ENCODE peak calls at places on chromosomes 12 and 14, in four cellular contexts. One of them, this sample, is unnamed.

GRCh38 chr14:91330111-91330696 is 85.7 kb upstream of the GPR68 start:
- DNase-seq in mammary epithelial cell: no peak
- DNase-seq in hepatocyte: no peak
- DNase-seq in endothelial cell of umbilical vein: no peak
- DNase-seq in this sample: no peak

GRCh38 chr12:131011165-131012079 is 57.7 kb downstream of the ADGRD1 start:
- DNase-seq in mammary epithelial cell: no peak
- DNase-seq in hepatocyte: no peak
- DNase-seq in endothelial cell of umbilical vein: no peak
- DNase-seq in this sample: no peak

GRCh38 chr12:21725731-21726130 is 48.8 kb downstream of the KCNJ8 start:
- DNase-seq in mammary epithelial cell: no peak
- DNase-seq in hepatocyte: no peak
- DNase-seq in endothelial cell of umbilical vein: no peak
- DNase-seq in this sample: no peak

GRCh38 chr12:65876898-65877721 is 52.8 kb downstream of the HMGA2 start:
- DNase-seq in mammary epithelial cell: no peak
- DNase-seq in hepatocyte: no peak
- DNase-seq in endothelial cell of umbilical vein: peak; percentile 93
- DNase-seq in this sample: peak; percentile 83

GRCh38 chr14:93137864-93138263 is 22.1 kb upstream of the ITPK1 start:
- DNase-seq in mammary epithelial cell: peak; percentile 13
- DNase-seq in hepatocyte: peak; percentile 61
- DNase-seq in endothelial cell of umbilical vein: no peak
- DNase-seq in this sample: no peak

GRCh38 chr12:120413901-120414695 is 23.8 kb upstream of the COX6A1 start:
- DNase-seq in mammary epithelial cell: no peak
- DNase-seq in hepatocyte: peak; percentile 30
- DNase-seq in endothelial cell of umbilical vein: no peak
- DNase-seq in this sample: no peak

GRCh38 chr12:8948711-8949524 is 527 bp downstream of the M6PR start:
- DNase-seq in mammary epithelial cell: peak; percentile 35
- DNase-seq in hepatocyte: peak; percentile 44
- DNase-seq in endothelial cell of umbilical vein: peak; percentile 50
- DNase-seq in this sample: peak; percentile 30

GRCh38 chr14:59897757-59898383 is 22.1 kb upstream of the LRRC9 start:
- DNase-seq in mammary epithelial cell: peak; percentile 14
- DNase-seq in hepatocyte: peak; percentile 65
- DNase-seq in endothelial cell of umbilical vein: peak; percentile 29
- DNase-seq in this sample: peak; percentile 14

GRCh38 chr12:55652352-55652751 is 15.7 kb downstream of the OR10P1 start:
- DNase-seq in mammary epithelial cell: no peak
- DNase-seq in hepatocyte: no peak
- DNase-seq in endothelial cell of umbilical vein: no peak
- DNase-seq in this sample: no peak

GRCh38 chr14:34106310-34106709 is 155.4 kb upstream of the EGLN3 start:
- DNase-seq in mammary epithelial cell: no peak
- DNase-seq in hepatocyte: no peak
- DNase-seq in endothelial cell of umbilical vein: no peak
- DNase-seq in this sample: no peak

GRCh38 chr12:113407931-113408585 is 4.4 kb upstream of the SDS start:
- DNase-seq in mammary epithelial cell: no peak
- DNase-seq in hepatocyte: no peak
- DNase-seq in endothelial cell of umbilical vein: no peak
- DNase-seq in this sample: no peak

GRCh38 chr12:70049596-70050360 is 193.5 kb upstream of the CNOT2 start:
- DNase-seq in mammary epithelial cell: peak; percentile 88
- DNase-seq in hepatocyte: peak; percentile 57
- DNase-seq in endothelial cell of umbilical vein: no peak
- DNase-seq in this sample: peak; percentile 88

GRCh38 chr12:124289634-124290600 is 5.0 kb upstream of the RFLNA start:
- DNase-seq in mammary epithelial cell: peak; percentile 40
- DNase-seq in hepatocyte: no peak
- DNase-seq in endothelial cell of umbilical vein: no peak
- DNase-seq in this sample: no peak

GRCh38 chr12:132067182-132067581 is 76.9 kb downstream of the DDX51 start:
- DNase-seq in mammary epithelial cell: no peak
- DNase-seq in hepatocyte: no peak
- DNase-seq in endothelial cell of umbilical vein: no peak
- DNase-seq in this sample: no peak

GRCh38 chr12:48985901-48986300 is 7.8 kb downstream of the WNT1 start:
- DNase-seq in mammary epithelial cell: no peak
- DNase-seq in hepatocyte: no peak
- DNase-seq in endothelial cell of umbilical vein: no peak
- DNase-seq in this sample: no peak

GRCh38 chr12:5273709-5274108 is 158.2 kb upstream of the NTF3 start:
- DNase-seq in mammary epithelial cell: no peak
- DNase-seq in hepatocyte: no peak
- DNase-seq in endothelial cell of umbilical vein: no peak
- DNase-seq in this sample: no peak

GRCh38 chr14:89740241-89740640 is 214.3 kb downstream of the EFCAB11 start:
- DNase-seq in mammary epithelial cell: no peak
- DNase-seq in hepatocyte: no peak
- DNase-seq in endothelial cell of umbilical vein: no peak
- DNase-seq in this sample: peak; percentile 40

GRCh38 chr12:75568387-75568786 is 57.0 kb upstream of the KRR1 start:
- DNase-seq in mammary epithelial cell: peak; percentile 57
- DNase-seq in hepatocyte: no peak
- DNase-seq in endothelial cell of umbilical vein: no peak
- DNase-seq in this sample: no peak

GRCh38 chr12:95790025-95790911 is at the start of gene NTN4:
- DNase-seq in mammary epithelial cell: peak; percentile 54
- DNase-seq in hepatocyte: peak; percentile 65
- DNase-seq in endothelial cell of umbilical vein: peak; percentile 67
- DNase-seq in this sample: peak; percentile 44

GRCh38 chr14:76710093-76711010 is 50.9 kb upstream of the VASH1 start:
- DNase-seq in mammary epithelial cell: peak; percentile 20
- DNase-seq in hepatocyte: peak; percentile 64
- DNase-seq in endothelial cell of umbilical vein: peak; percentile 63
- DNase-seq in this sample: peak; percentile 35

GRCh38 chr12:102063066-102063465 is 1.3 kb upstream of the WASHC3 start:
- DNase-seq in mammary epithelial cell: no peak
- DNase-seq in hepatocyte: no peak
- DNase-seq in endothelial cell of umbilical vein: no peak
- DNase-seq in this sample: peak; percentile 72

DNA sequence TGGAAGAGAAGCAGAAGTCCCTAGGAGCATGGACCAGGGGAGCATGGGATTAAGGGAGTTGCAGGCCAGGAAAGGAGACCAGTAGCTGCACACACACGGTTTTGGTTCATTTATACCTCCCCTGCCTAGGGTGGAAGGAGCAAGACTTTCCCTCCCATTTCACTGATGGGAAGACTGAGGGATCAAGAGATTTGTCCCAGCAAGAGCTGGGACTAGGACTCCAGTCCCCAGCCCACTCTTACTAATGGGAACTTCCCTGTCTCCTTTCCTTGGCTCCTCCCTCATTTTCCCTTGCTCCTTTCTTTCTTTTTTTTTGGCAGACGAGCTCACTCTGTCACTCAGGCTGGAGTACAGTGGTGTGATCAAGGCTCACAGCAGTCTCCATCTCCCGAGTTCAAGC is 13.0 kb downstream of the SCNN1A start:
- DNase-seq in mammary epithelial cell: no peak
- DNase-seq in hepatocyte: no peak
- DNase-seq in endothelial cell of umbilical vein: no peak
- DNase-seq in this sample: no peak
- H2AFZ ChIP-seq in mammary epithelial cell: no peak overlapping the region
- H2AFZ ChIP-seq in hepatocyte: no peak overlapping the region
- H2AFZ ChIP-seq in endothelial cell of umbilical vein: peak overlapping the region; percentile 92
- H2AFZ ChIP-seq in this sample: no peak overlapping the region

GRCh38 chr12:22935090-22935489 is 310.1 kb downstream of the ETNK1 start:
- DNase-seq in mammary epithelial cell: peak; percentile 3
- DNase-seq in hepatocyte: no peak
- DNase-seq in endothelial cell of umbilical vein: no peak
- DNase-seq in this sample: no peak
- TF ChIP-seq CTCF in mammary epithelial cell: no peak
- TF ChIP-seq CTCF in hepatocyte: no peak
- TF ChIP-seq CTCF in endothelial cell of umbilical vein: no peak
- TF ChIP-seq CTCF in this sample: no peak

GRCh38 chr14:103123128-103123633 is at the start of gene TNFAIP2:
- DNase-seq in mammary epithelial cell: no peak
- DNase-seq in hepatocyte: no peak
- DNase-seq in endothelial cell of umbilical vein: no peak
- DNase-seq in this sample: peak; percentile 74
- H3K4me1 ChIP-seq in mammary epithelial cell: peaks cover 15% of the 10 kb centered on the region
- H3K4me1 ChIP-seq in hepatocyte: peaks cover 30% of the 10 kb centered on the region
- H3K4me1 ChIP-seq in endothelial cell of umbilical vein: peaks cover 31% of the 10 kb centered on the region
- H3K4me1 ChIP-seq in this sample: peaks cover 56% of the 10 kb centered on the region

GRCh38 chr14:70113211-70113610 is 75.5 kb downstream of the SLC8A3 start:
- DNase-seq in mammary epithelial cell: no peak
- DNase-seq in hepatocyte: no peak
- DNase-seq in endothelial cell of umbilical vein: no peak
- DNase-seq in this sample: no peak

GRCh38 chr14:70107309-70107708 is 81.4 kb downstream of the SLC8A3 start:
- DNase-seq in mammary epithelial cell: no peak
- DNase-seq in hepatocyte: no peak
- DNase-seq in endothelial cell of umbilical vein: no peak
- DNase-seq in this sample: no peak

DNA sequence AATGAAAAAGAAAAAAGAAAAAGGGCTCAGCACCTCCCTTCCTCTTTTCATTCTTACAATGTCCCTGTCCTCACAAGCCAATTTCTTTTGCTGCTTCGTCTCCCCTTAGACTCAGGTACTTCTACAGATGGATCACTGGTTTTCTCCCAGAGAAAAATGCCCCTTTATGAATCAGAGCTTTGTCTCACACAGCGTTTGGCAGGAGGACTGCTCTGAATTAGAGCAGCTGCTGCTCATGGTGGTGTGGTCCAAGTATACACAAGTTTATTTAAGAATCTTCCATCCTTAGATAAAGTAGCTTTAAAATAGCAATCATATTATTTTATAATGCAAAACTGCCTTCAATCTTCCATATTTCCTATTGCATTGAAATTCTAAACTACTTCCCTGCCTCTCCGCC is 80.3 kb downstream of the SLC8A3 start:
- DNase-seq in mammary epithelial cell: no peak
- DNase-seq in hepatocyte: no peak
- DNase-seq in endothelial cell of umbilical vein: no peak
- DNase-seq in this sample: no peak
- H2AFZ ChIP-seq in mammary epithelial cell: no peak overlapping the region
- H2AFZ ChIP-seq in hepatocyte: no peak overlapping the region
- H2AFZ ChIP-seq in endothelial cell of umbilical vein: no peak overlapping the region
- H2AFZ ChIP-seq in this sample: no peak overlapping the region

GRCh38 chr12:25074954-25075353 is 120.0 kb downstream of the DNAI7 start:
- DNase-seq in mammary epithelial cell: no peak
- DNase-seq in hepatocyte: no peak
- DNase-seq in endothelial cell of umbilical vein: no peak
- DNase-seq in this sample: no peak

GRCh38 chr12:25072901-25073645 is 121.9 kb downstream of the DNAI7 start:
- DNase-seq in mammary epithelial cell: no peak
- DNase-seq in hepatocyte: no peak
- DNase-seq in endothelial cell of umbilical vein: no peak
- DNase-seq in this sample: no peak

GRCh38 chr12:25069221-25069620 is 120.3 kb upstream of the BCAT1 start:
- DNase-seq in mammary epithelial cell: no peak
- DNase-seq in hepatocyte: no peak
- DNase-seq in endothelial cell of umbilical vein: no peak
- DNase-seq in this sample: no peak

GRCh38 chr12:25071366-25071765 is 122.5 kb upstream of the BCAT1 start:
- DNase-seq in mammary epithelial cell: no peak
- DNase-seq in hepatocyte: no peak
- DNase-seq in endothelial cell of umbilical vein: peak; percentile 42
- DNase-seq in this sample: no peak

GRCh38 chr12:25074113-25074512 is 120.8 kb downstream of the DNAI7 start:
- DNase-seq in mammary epithelial cell: peak; percentile 24
- DNase-seq in hepatocyte: no peak
- DNase-seq in endothelial cell of umbilical vein: no peak
- DNase-seq in this sample: no peak
- TF ChIP-seq CTCF in mammary epithelial cell: no peak
- TF ChIP-seq CTCF in hepatocyte: no peak
- TF ChIP-seq CTCF in endothelial cell of umbilical vein: no peak
- TF ChIP-seq CTCF in this sample: no peak

GRCh38 chr12:6780573-6780972 is 8.3 kb downstream of the LAG3 start:
- DNase-seq in mammary epithelial cell: no peak
- DNase-seq in hepatocyte: peak; percentile 3
- DNase-seq in endothelial cell of umbilical vein: no peak
- DNase-seq in this sample: no peak

GRCh38 chr12:6784292-6784691 is 5.0 kb upstream of the CD4 start:
- DNase-seq in mammary epithelial cell: no peak
- DNase-seq in hepatocyte: no peak
- DNase-seq in endothelial cell of umbilical vein: no peak
- DNase-seq in this sample: no peak

GRCh38 chr12:6783828-6784227 is 5.5 kb upstream of the CD4 start:
- DNase-seq in mammary epithelial cell: no peak
- DNase-seq in hepatocyte: no peak
- DNase-seq in endothelial cell of umbilical vein: no peak
- DNase-seq in this sample: no peak

GRCh38 chr12:6782903-6783571 is 6.3 kb upstream of the CD4 start:
- DNase-seq in mammary epithelial cell: no peak
- DNase-seq in hepatocyte: no peak
- DNase-seq in endothelial cell of umbilical vein: no peak
- DNase-seq in this sample: no peak

GRCh38 chr12:6782119-6782518 is 7.2 kb upstream of the CD4 start:
- DNase-seq in mammary epithelial cell: no peak
- DNase-seq in hepatocyte: no peak
- DNase-seq in endothelial cell of umbilical vein: no peak
- DNase-seq in this sample: no peak
- H3K4me1 ChIP-seq in mammary epithelial cell: peaks cover 7% of the 10 kb centered on the region
- H3K4me1 ChIP-seq in hepatocyte: peaks cover 16% of the 10 kb centered on the region
- H3K4me1 ChIP-seq in endothelial cell of umbilical vein: peaks cover 5% of the 10 kb centered on the region
- H3K4me1 ChIP-seq in this sample: no peaks in the 10 kb centered on the region

DNA sequence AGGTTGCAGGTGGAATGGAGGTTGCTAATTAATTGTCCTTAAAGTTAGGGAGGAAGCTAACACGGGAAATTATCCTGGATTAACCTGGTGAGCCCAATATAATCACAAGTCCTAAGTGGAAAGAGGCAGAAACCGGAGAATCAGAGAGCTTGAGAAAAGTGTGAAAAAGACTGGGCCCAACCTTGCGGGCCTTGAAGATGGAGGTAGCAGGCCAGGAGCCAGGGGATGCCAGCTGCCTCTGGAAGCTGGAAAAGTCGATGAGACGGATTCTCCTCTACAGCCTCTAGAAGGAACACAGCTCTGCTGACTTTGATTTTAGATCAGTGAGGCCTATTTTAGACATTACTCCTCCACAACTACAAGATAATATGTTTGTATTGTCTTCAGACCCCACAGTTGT is 2.1 kb downstream of the SDR9C7 start:
- DNase-seq in mammary epithelial cell: no peak
- DNase-seq in hepatocyte: no peak
- DNase-seq in endothelial cell of umbilical vein: no peak
- DNase-seq in this sample: no peak
- H2AFZ ChIP-seq in mammary epithelial cell: no peak overlapping the region
- H2AFZ ChIP-seq in hepatocyte: no peak overlapping the region
- H2AFZ ChIP-seq in endothelial cell of umbilical vein: no peak overlapping the region
- H2AFZ ChIP-seq in this sample: no peak overlapping the region